ENCODE peak calls at places on chromosomes 2 and 18, in five cellular contexts. F is Caki2; J is stimulated activated CD4-positive, alpha-beta T cell treated with anti-CD3 and anti-CD28 coated beads, TNF-alpha, amount 100 ng/mL, for 24 hours; A is left ventricle myocardium superior; S is Caco-2. H is an unnamed sample.

GRCh38 chr18:22346342-22346967 is 71.3 kb downstream of the CTAGE1 start:
- DNase-seq in A (peak), F (no peak), J (no peak), S (no peak), H (no peak)

GRCh38 chr18:57930476-57930875 is 113.5 kb upstream of the NEDD4L start:
- DNase-seq in A (no peak), F (no peak), S (no peak), J (no peak), H (no peak)

GRCh38 chr2:230697676-230698075 is 15.0 kb upstream of the CAB39 start:
- DNase-seq in A (no peak), S (no peak), J (no peak), F (no peak), H (no peak)

GRCh38 chr2:216774620-216775019 is 79.3 kb upstream of the IGFBP5 start:
- DNase-seq in J (no peak), S (no peak), A (peak), F (no peak), H (no peak)

GRCh38 chr2:20326163-20326780 is 24.4 kb downstream of the PUM2 start:
- DNase-seq in A (no peak), S (peak), F (peak), J (peak), H (no peak)

GRCh38 chr2:129318581-129319421 is 660.7 kb upstream of the RAB6C start:
- DNase-seq in J (no peak), F (peak), A (no peak), S (no peak), H (no peak)

GRCh38 chr2:78202366-78202765 is 680.2 kb upstream of the LRRTM4 start:
- DNase-seq in F (no peak), A (no peak), S (no peak), J (no peak), H (no peak)

GRCh38 chr2:232688201-232688600 is 8.9 kb upstream of the GIGYF2 start:
- DNase-seq in S (no peak), A (no peak), F (no peak), J (no peak), H (no peak)

GRCh38 chr2:106267997-106268396 is 73.9 kb upstream of the UXS1 start:
- DNase-seq in F (no peak), S (no peak), A (no peak), J (no peak), H (no peak)